ENCODE peak calls at places on chromosome 7, in five cellular contexts. One of them, this sample, is unnamed.
A peak's percentile ranks its signal among the peaks of the same experiment; 100 is the strongest.

GRCh38 chr7:613442-614140 is 93.9 kb upstream of the PDGFA start:
- DNase-seq in psoas muscle: peak; percentile 28
- DNase-seq in endothelial cell of umbilical vein: no peak
- DNase-seq in lower lobe of right lung: peak; percentile 40
- DNase-seq in left ventricle myocardium inferior: no peak
- DNase-seq in this sample: peak; percentile 54

GRCh38 chr7:70770154-70770553 is 361.8 kb upstream of the GALNT17 start:
- DNase-seq in psoas muscle: no peak
- DNase-seq in endothelial cell of umbilical vein: no peak
- DNase-seq in lower lobe of right lung: no peak
- DNase-seq in left ventricle myocardium inferior: no peak
- DNase-seq in this sample: no peak

GRCh38 chr7:80984619-80985018 is 65.8 kb upstream of the SEMA3C start:
- DNase-seq in psoas muscle: no peak
- DNase-seq in lower lobe of right lung: no peak
- DNase-seq in endothelial cell of umbilical vein: no peak
- DNase-seq in left ventricle myocardium inferior: no peak
- DNase-seq in this sample: no peak

GRCh38 chr7:74043523-74043951 is 15.6 kb downstream of the ELN start:
- DNase-seq in psoas muscle: no peak
- DNase-seq in lower lobe of right lung: no peak
- DNase-seq in left ventricle myocardium inferior: no peak
- DNase-seq in endothelial cell of umbilical vein: no peak
- DNase-seq in this sample: no peak

GRCh38 chr7:94436018-94436604 is 41.4 kb downstream of the COL1A2 start:
- DNase-seq in lower lobe of right lung: no peak
- DNase-seq in psoas muscle: no peak
- DNase-seq in endothelial cell of umbilical vein: peak; percentile 69
- DNase-seq in left ventricle myocardium inferior: no peak
- DNase-seq in this sample: peak; percentile 41

GRCh38 chr7:73353243-73353642 is 25.3 kb downstream of the FKBP6 start:
- DNase-seq in lower lobe of right lung: no peak
- DNase-seq in psoas muscle: no peak
- DNase-seq in left ventricle myocardium inferior: no peak
- DNase-seq in endothelial cell of umbilical vein: no peak
- DNase-seq in this sample: no peak

GRCh38 chr7:28037220-28038010 is 143.2 kb downstream of the JAZF1 start:
- DNase-seq in psoas muscle: no peak
- DNase-seq in left ventricle myocardium inferior: no peak
- DNase-seq in lower lobe of right lung: no peak
- DNase-seq in endothelial cell of umbilical vein: peak; percentile 95
- DNase-seq in this sample: no peak

GRCh38 chr7:76506081-76506440 is 4.3 kb upstream of the UPK3B start:
- DNase-seq in lower lobe of right lung: no peak
- DNase-seq in left ventricle myocardium inferior: no peak
- DNase-seq in psoas muscle: no peak
- DNase-seq in endothelial cell of umbilical vein: no peak
- DNase-seq in this sample: no peak

GRCh38 chr7:150439926-150440325 is 10.5 kb upstream of the GIMAP8 start:
- DNase-seq in left ventricle myocardium inferior: no peak
- DNase-seq in psoas muscle: no peak
- DNase-seq in lower lobe of right lung: no peak
- DNase-seq in endothelial cell of umbilical vein: no peak
- DNase-seq in this sample: no peak

GRCh38 chr7:142587578-142588191 is 161.6 kb upstream of the PRSS1 start:
- DNase-seq in psoas muscle: no peak
- DNase-seq in lower lobe of right lung: no peak
- DNase-seq in left ventricle myocardium inferior: no peak
- DNase-seq in endothelial cell of umbilical vein: peak; percentile 66
- DNase-seq in this sample: no peak

GRCh38 chr7:79176859-79177477 is 276.5 kb downstream of the MAGI2 start:
- DNase-seq in lower lobe of right lung: no peak
- DNase-seq in endothelial cell of umbilical vein: peak; percentile 53
- DNase-seq in left ventricle myocardium inferior: no peak
- DNase-seq in psoas muscle: no peak
- DNase-seq in this sample: no peak

GRCh38 chr7:129122751-129123516 is 21.6 kb upstream of the TSPAN33 start:
- DNase-seq in left ventricle myocardium inferior: no peak
- DNase-seq in psoas muscle: no peak
- DNase-seq in lower lobe of right lung: no peak
- DNase-seq in endothelial cell of umbilical vein: peak; percentile 11
- DNase-seq in this sample: no peak

GRCh38 chr7:107966701-107967100 is 36.3 kb downstream of the LAMB1 start:
- DNase-seq in psoas muscle: no peak
- DNase-seq in left ventricle myocardium inferior: peak; percentile 41
- DNase-seq in endothelial cell of umbilical vein: no peak
- DNase-seq in lower lobe of right lung: no peak
- DNase-seq in this sample: no peak

GRCh38 chr7:29977926-29978652 is 11.5 kb downstream of the SCRN1 start:
- DNase-seq in psoas muscle: no peak
- DNase-seq in left ventricle myocardium inferior: no peak
- DNase-seq in endothelial cell of umbilical vein: no peak
- DNase-seq in lower lobe of right lung: no peak
- DNase-seq in this sample: no peak

GRCh38 chr7:146131701-146132100 is 15.1 kb downstream of the CNTNAP2 start:
- DNase-seq in endothelial cell of umbilical vein: no peak
- DNase-seq in psoas muscle: no peak
- DNase-seq in left ventricle myocardium inferior: no peak
- DNase-seq in lower lobe of right lung: no peak
- DNase-seq in this sample: no peak

GRCh38 chr7:20744913-20745587 is 41.6 kb downstream of the SP8 start:
- DNase-seq in left ventricle myocardium inferior: no peak
- DNase-seq in psoas muscle: no peak
- DNase-seq in endothelial cell of umbilical vein: no peak
- DNase-seq in lower lobe of right lung: no peak
- DNase-seq in this sample: no peak

GRCh38 chr7:32533313-32534024 is 38.2 kb downstream of the AVL9 start:
- DNase-seq in left ventricle myocardium inferior: no peak
- DNase-seq in lower lobe of right lung: no peak
- DNase-seq in psoas muscle: no peak
- DNase-seq in endothelial cell of umbilical vein: no peak
- DNase-seq in this sample: no peak

GRCh38 chr7:48742046-48742445 is 182.3 kb upstream of the CDC14C start:
- DNase-seq in lower lobe of right lung: no peak
- DNase-seq in psoas muscle: no peak
- DNase-seq in endothelial cell of umbilical vein: no peak
- DNase-seq in left ventricle myocardium inferior: no peak
- DNase-seq in this sample: no peak

GRCh38 chr7:55086413-55087201 is 67.8 kb downstream of the EGFR start:
- DNase-seq in left ventricle myocardium inferior: no peak
- DNase-seq in endothelial cell of umbilical vein: peak; percentile 64
- DNase-seq in lower lobe of right lung: no peak
- DNase-seq in psoas muscle: no peak
- DNase-seq in this sample: no peak

GRCh38 chr7:88789480-88790064 is 6.0 kb downstream of the TEX47 start:
- DNase-seq in lower lobe of right lung: no peak
- DNase-seq in psoas muscle: no peak
- DNase-seq in endothelial cell of umbilical vein: peak; percentile 42
- DNase-seq in left ventricle myocardium inferior: no peak
- DNase-seq in this sample: no peak

GRCh38 chr7:77461246-77461645 is 45.1 kb upstream of the GSAP start:
- DNase-seq in lower lobe of right lung: no peak
- DNase-seq in left ventricle myocardium inferior: no peak
- DNase-seq in endothelial cell of umbilical vein: no peak
- DNase-seq in psoas muscle: no peak
- DNase-seq in this sample: no peak

GRCh38 chr7:70379210-70379609 is 752.7 kb upstream of the GALNT17 start:
- DNase-seq in psoas muscle: no peak
- DNase-seq in lower lobe of right lung: no peak
- DNase-seq in left ventricle myocardium inferior: no peak
- DNase-seq in endothelial cell of umbilical vein: no peak
- DNase-seq in this sample: no peak

GRCh38 chr7:44145419-44145968 is 4.4 kb upstream of the MYL7 start:
- DNase-seq in left ventricle myocardium inferior: no peak
- DNase-seq in psoas muscle: peak; percentile 53
- DNase-seq in lower lobe of right lung: no peak
- DNase-seq in endothelial cell of umbilical vein: no peak
- DNase-seq in this sample: peak; percentile 40

GRCh38 chr7:108331971-108332370 is 124.3 kb downstream of the NRCAM start:
- DNase-seq in left ventricle myocardium inferior: no peak
- DNase-seq in endothelial cell of umbilical vein: no peak
- DNase-seq in psoas muscle: no peak
- DNase-seq in lower lobe of right lung: no peak
- DNase-seq in this sample: no peak

GRCh38 chr7:5423272-5423843 is at the start of gene TNRC18:
- DNase-seq in endothelial cell of umbilical vein: no peak
- DNase-seq in lower lobe of right lung: peak; percentile 62
- DNase-seq in left ventricle myocardium inferior: peak; percentile 62
- DNase-seq in psoas muscle: peak; percentile 76
- DNase-seq in this sample: peak; percentile 62

GRCh38 chr7:122488241-122488640 is 183.7 kb upstream of the FEZF1 start:
- DNase-seq in lower lobe of right lung: no peak
- DNase-seq in endothelial cell of umbilical vein: no peak
- DNase-seq in psoas muscle: no peak
- DNase-seq in left ventricle myocardium inferior: no peak
- DNase-seq in this sample: no peak

GRCh38 chr7:94297397-94297838 is 97.3 kb upstream of the COL1A2 start:
- DNase-seq in psoas muscle: peak; percentile 78
- DNase-seq in left ventricle myocardium inferior: peak; percentile 56
- DNase-seq in endothelial cell of umbilical vein: no peak
- DNase-seq in lower lobe of right lung: no peak
- DNase-seq in this sample: no peak

GRCh38 chr7:36575832-36576231 is 148.5 kb downstream of the AOAH start:
- DNase-seq in endothelial cell of umbilical vein: no peak
- DNase-seq in lower lobe of right lung: no peak
- DNase-seq in psoas muscle: no peak
- DNase-seq in left ventricle myocardium inferior: no peak
- DNase-seq in this sample: no peak

GRCh38 chr7:43586251-43586900 is 3.5 kb downstream of the STK17A start:
- DNase-seq in left ventricle myocardium inferior: no peak
- DNase-seq in lower lobe of right lung: no peak
- DNase-seq in psoas muscle: no peak
- DNase-seq in endothelial cell of umbilical vein: peak; percentile 70
- DNase-seq in this sample: no peak

DNA sequence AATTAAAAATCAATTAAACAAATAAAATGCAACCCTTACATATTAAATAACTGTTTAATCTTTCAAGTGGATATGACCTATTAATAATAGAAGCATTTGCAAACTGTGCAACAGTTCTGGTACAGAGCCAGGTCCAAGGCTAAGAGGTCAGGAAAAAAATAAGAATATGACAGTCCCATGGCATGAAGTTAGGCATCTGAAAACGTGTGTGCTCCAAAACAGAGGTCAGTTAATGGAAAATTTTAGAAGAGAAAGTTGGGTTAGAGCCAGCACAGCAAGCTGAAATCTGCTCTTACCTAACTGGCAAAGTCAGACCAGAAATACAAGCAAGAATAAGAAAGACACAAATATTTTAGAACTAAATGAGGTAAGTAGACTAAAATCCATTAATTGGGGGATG is 757.7 kb downstream of the GRM8 start:
- DNase-seq in left ventricle myocardium inferior: no peak
- DNase-seq in endothelial cell of umbilical vein: no peak
- DNase-seq in psoas muscle: no peak
- DNase-seq in lower lobe of right lung: no peak
- DNase-seq in this sample: no peak
- H3K9me3 ChIP-seq in left ventricle myocardium inferior: no peaks in the 10 kb centered on the region
- H3K9me3 ChIP-seq in endothelial cell of umbilical vein: no peaks in the 10 kb centered on the region
- H3K9me3 ChIP-seq in psoas muscle: no peaks in the 10 kb centered on the region
- H3K9me3 ChIP-seq in lower lobe of right lung: no peaks in the 10 kb centered on the region
- H3K9me3 ChIP-seq in this sample: no peaks in the 10 kb centered on the region

GRCh38 chr7:63047061-63047460 is 951.6 kb upstream of the ZNF722 start:
- DNase-seq in left ventricle myocardium inferior: no peak
- DNase-seq in lower lobe of right lung: no peak
- DNase-seq in endothelial cell of umbilical vein: no peak
- DNase-seq in psoas muscle: no peak
- DNase-seq in this sample: no peak

GRCh38 chr7:63045575-63045974 is 953.1 kb upstream of the ZNF722 start:
- DNase-seq in left ventricle myocardium inferior: no peak
- DNase-seq in lower lobe of right lung: no peak
- DNase-seq in psoas muscle: no peak
- DNase-seq in endothelial cell of umbilical vein: no peak
- DNase-seq in this sample: no peak

GRCh38 chr7:63044721-63045120 is 953.9 kb upstream of the ZNF722 start:
- DNase-seq in psoas muscle: no peak
- DNase-seq in left ventricle myocardium inferior: no peak
- DNase-seq in endothelial cell of umbilical vein: no peak
- DNase-seq in lower lobe of right lung: no peak
- DNase-seq in this sample: no peak

GRCh38 chr7:63046612-63047011 is 952.0 kb upstream of the ZNF722 start:
- DNase-seq in lower lobe of right lung: no peak
- DNase-seq in left ventricle myocardium inferior: no peak
- DNase-seq in endothelial cell of umbilical vein: no peak
- DNase-seq in psoas muscle: no peak
- DNase-seq in this sample: no peak

DNA sequence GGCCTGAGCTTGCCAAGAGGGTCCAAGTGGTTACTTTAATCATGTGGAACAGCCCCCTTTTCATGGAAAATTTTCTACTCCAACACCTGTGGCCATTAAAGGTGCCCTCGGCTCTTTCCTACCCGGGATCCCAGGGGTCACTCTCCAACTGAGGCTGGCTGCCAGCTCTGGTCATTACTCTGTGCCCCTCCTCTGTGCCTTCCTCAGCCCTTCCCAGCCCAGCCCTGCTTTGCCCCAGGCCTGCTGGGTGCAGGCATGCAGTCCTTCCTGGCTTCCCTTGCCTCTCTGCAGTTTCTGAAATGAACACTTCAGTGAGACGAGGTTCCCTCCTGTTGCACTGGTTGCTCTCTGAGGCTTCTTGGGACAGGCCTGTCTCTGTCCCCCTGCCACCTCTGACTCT is 951.1 kb upstream of the ZNF722 start:
- DNase-seq in left ventricle myocardium inferior: no peak
- DNase-seq in lower lobe of right lung: no peak
- DNase-seq in psoas muscle: no peak
- DNase-seq in endothelial cell of umbilical vein: no peak
- DNase-seq in this sample: no peak
- H3K9me3 ChIP-seq in left ventricle myocardium inferior: peaks cover 21% of the 10 kb centered on the region
- H3K9me3 ChIP-seq in lower lobe of right lung: peaks cover 8% of the 10 kb centered on the region
- H3K9me3 ChIP-seq in psoas muscle: peaks cover 3% of the 10 kb centered on the region
- H3K9me3 ChIP-seq in endothelial cell of umbilical vein: peaks cover 6% of the 10 kb centered on the region
- H3K9me3 ChIP-seq in this sample: no peaks in the 10 kb centered on the region

GRCh38 chr7:158281441-158281840 is 306.2 kb downstream of the PTPRN2 start:
- DNase-seq in endothelial cell of umbilical vein: no peak
- DNase-seq in left ventricle myocardium inferior: no peak
- DNase-seq in lower lobe of right lung: no peak
- DNase-seq in psoas muscle: no peak
- DNase-seq in this sample: no peak
- H3K9me3 ChIP-seq in endothelial cell of umbilical vein: peaks cover 13% of the 10 kb centered on the region
- H3K9me3 ChIP-seq in left ventricle myocardium inferior: peaks cover 14% of the 10 kb centered on the region
- H3K9me3 ChIP-seq in lower lobe of right lung: peaks cover 6% of the 10 kb centered on the region
- H3K9me3 ChIP-seq in psoas muscle: peaks cover 3% of the 10 kb centered on the region
- H3K9me3 ChIP-seq in this sample: no peaks in the 10 kb centered on the region

DNA sequence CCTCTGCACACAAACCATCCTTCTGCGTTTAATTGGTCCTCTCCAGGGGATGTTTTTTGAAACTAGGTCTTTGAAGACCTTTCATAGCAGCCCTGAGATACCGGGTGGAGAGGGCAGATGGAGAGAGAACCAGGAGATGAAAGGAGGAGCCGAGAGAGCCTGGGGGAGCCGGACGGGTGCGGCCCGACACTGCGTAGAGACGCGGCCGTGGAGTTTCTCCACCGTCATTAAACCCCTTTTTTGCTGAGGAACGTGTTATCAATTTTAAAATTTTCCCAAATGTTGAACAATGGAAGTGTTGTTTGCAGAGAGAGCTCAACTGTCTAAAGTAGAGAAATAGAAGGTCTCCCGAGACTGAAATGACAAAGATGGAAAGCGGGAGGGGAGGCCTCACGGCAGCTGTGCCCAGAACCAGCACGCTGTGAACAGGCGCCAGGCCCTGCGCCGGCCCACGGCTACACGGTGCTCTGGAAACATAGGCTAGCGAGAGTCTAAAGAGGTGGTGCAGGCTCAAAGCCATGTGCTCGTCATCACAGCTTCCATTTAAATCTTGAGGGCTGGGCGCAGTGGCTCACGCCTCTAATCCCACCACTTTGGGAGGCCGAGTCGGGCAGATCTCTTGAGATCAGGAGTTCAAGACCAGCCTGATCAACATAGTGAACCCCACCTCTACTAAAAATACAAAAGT is 307.0 kb downstream of the PTPRN2 start:
- DNase-seq in lower lobe of right lung: no peak
- DNase-seq in psoas muscle: no peak
- DNase-seq in left ventricle myocardium inferior: no peak
- DNase-seq in endothelial cell of umbilical vein: no peak
- DNase-seq in this sample: no peak
- H3K9me3 ChIP-seq in lower lobe of right lung: no peaks in the 10 kb centered on the region
- H3K9me3 ChIP-seq in psoas muscle: no peaks in the 10 kb centered on the region
- H3K9me3 ChIP-seq in left ventricle myocardium inferior: peaks cover 6% of the 10 kb centered on the region
- H3K9me3 ChIP-seq in endothelial cell of umbilical vein: peaks cover 12% of the 10 kb centered on the region
- H3K9me3 ChIP-seq in this sample: no peaks in the 10 kb centered on the region